ENCODE peak calls at places on chromosomes 12 and 14, in six cellular contexts. I is H9, V is IMR-90, A is neuronal stem cell, E is mesenchymal stem cell, T is H1. N is an unnamed sample.
A peak's percentile ranks its signal among the peaks of the same experiment; 100 is the strongest.

GRCh38 chr12:84912191-84913142 is at the start of gene SLC6A15:
- DNase-seq in T (peak; percentile 88), I (peak; percentile 89), V (peak; percentile 46), E (peak; percentile 92), A (peak; percentile 76), N (peak; percentile 56)

GRCh38 chr14:51304428-51304827 is 64.4 kb downstream of the TMX1 start:
- DNase-seq in I (peak; percentile 42), T (no peak), E (peak; percentile 88), V (peak; percentile 80), A (no peak), N (no peak)

GRCh38 chr14:105117257-105117646 is 51.3 kb downstream of the JAG2 start:
- DNase-seq in A (no peak), E (no peak), T (no peak), I (no peak), V (no peak), N (no peak)

GRCh38 chr12:67705394-67706370 is 57.1 kb downstream of the DYRK2 start:
- DNase-seq in V (peak; percentile 82), I (no peak), E (peak; percentile 82), T (no peak), A (no peak), N (no peak)

GRCh38 chr12:130157998-130158774 is 4.1 kb upstream of the FZD10 start:
- DNase-seq in A (no peak), I (no peak), V (no peak), E (no peak), T (no peak), N (no peak)

GRCh38 chr14:92897922-92898599 is 24.9 kb upstream of the CHGA start:
- DNase-seq in E (no peak), T (no peak), A (no peak), V (no peak), I (no peak), N (no peak)

GRCh38 chr12:119857036-119857435 is 20.1 kb downstream of the CIT start:
- DNase-seq in A (no peak), I (no peak), E (no peak), V (no peak), T (no peak), N (no peak)

GRCh38 chr12:19575307-19576243 is 136.3 kb downstream of the AEBP2 start:
- DNase-seq in T (no peak), A (no peak), V (peak; percentile 74), E (peak; percentile 80), I (no peak), N (no peak)

GRCh38 chr12:20356048-20356447 is 12.3 kb upstream of the PDE3A start:
- DNase-seq in I (no peak), E (no peak), A (no peak), T (no peak), V (no peak), N (no peak)

GRCh38 chr12:122986258-122986871 is 5.9 kb downstream of the ARL6IP4 start:
- DNase-seq in A (no peak), E (no peak), V (no peak), I (no peak), T (no peak), N (no peak)

GRCh38 chr14:50343424-50343823 is 31.3 kb downstream of the DMAC2L start:
- DNase-seq in V (no peak), I (no peak), E (peak; percentile 14), T (no peak), A (no peak), N (no peak)

GRCh38 chr14:95503365-95504134 is 12.9 kb downstream of the SYNE3 start:
- DNase-seq in V (no peak), A (no peak), T (no peak), I (no peak), E (no peak), N (peak; percentile 25)

GRCh38 chr12:46377678-46378077 is 5.1 kb upstream of the SLC38A2 start:
- DNase-seq in E (peak; percentile 8), A (no peak), V (peak; percentile 72), I (no peak), T (no peak), N (no peak)

GRCh38 chr14:90491221-90491867 is 94.5 kb downstream of the CALM1 start:
- DNase-seq in E (no peak), T (peak; percentile 39), A (no peak), V (peak; percentile 58), I (no peak), N (no peak)

GRCh38 chr12:2959194-2959507 is at the start of gene TEAD4:
- DNase-seq in A (peak; percentile 87), T (peak; percentile 87), I (peak; percentile 92), V (peak; percentile 74), E (peak; percentile 74), N (peak; percentile 76)

GRCh38 chr12:45546545-45546944 is 183.0 kb upstream of the ARID2 start:
- DNase-seq in V (no peak), I (no peak), T (no peak), E (no peak), A (no peak), N (no peak)

GRCh38 chr12:93676408-93677194 is 574 bp upstream of the CRADD start:
- DNase-seq in A (peak; percentile 8), E (no peak), V (no peak), T (no peak), I (no peak), N (peak; percentile 13)

GRCh38 chr12:93670104-93670503 is 7.1 kb upstream of the CRADD start:
- DNase-seq in V (no peak), A (no peak), E (no peak), T (no peak), I (no peak), N (no peak)

GRCh38 chr12:93671044-93671443 is 6.1 kb upstream of the CRADD start:
- DNase-seq in T (no peak), E (no peak), I (no peak), V (no peak), A (no peak), N (no peak)

GRCh38 chr12:93674386-93674785 is 2.8 kb upstream of the CRADD start:
- DNase-seq in E (no peak), I (no peak), T (no peak), A (no peak), V (no peak), N (no peak)

DNA sequence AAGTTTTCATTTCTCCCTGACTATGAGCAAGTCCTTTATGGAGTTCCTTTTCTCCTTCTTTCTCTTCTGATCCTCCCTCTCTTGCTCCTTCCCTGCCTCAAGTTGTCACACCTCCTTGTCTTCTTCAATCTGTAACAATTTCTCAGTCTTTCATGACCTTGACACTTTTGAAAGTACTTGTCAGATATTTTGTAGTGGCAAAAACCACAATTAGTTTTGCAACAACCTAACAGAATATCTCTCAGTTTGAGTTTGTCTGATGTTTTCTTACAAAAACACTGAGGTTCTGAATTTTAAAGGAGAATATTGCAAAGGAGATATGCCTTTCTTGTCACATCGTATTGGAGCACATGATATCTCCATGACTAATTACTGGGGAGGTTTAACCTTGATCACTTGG is 4.1 kb upstream of the CRADD start:
- DNase-seq in I (no peak), T (no peak), E (no peak), A (no peak), V (no peak), N (no peak)
- H2BK5ac ChIP-seq in I (no peak overlapping the region), T (no peak overlapping the region), E (no peak overlapping the region), A (no peak overlapping the region), V (no peak overlapping the region), N (no peak overlapping the region)

GRCh38 chr14:71593966-71594365 is 338.3 kb upstream of the RGS6 start:
- DNase-seq in T (no peak), E (no peak), I (no peak), V (no peak), A (no peak), N (peak; percentile 54)
- H2AFZ ChIP-seq in T (no peak overlapping the region), E (no peak overlapping the region), I (no peak overlapping the region), V (no peak overlapping the region), A (no peak overlapping the region), N (no peak overlapping the region)

DNA sequence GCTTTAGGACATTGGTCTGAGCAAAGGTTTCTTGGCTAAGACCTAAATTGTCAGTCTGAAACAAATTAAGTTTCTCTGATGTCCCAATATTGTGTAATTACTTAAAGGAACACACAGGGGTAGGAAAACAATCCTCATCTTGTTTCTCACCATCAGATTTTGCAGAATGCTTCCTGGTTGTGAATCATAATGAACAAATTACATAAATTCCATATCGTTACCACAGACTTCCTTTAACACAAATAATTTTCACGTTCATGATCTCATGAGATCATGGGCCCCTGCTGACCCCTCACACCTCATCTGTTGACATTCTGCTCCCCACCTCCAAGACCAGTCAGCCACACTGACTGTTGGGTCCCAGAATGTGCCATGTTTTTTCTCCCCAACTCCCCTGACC is 194.1 kb downstream of the MON2 start:
- DNase-seq in T (no peak), V (peak; percentile 70), E (no peak), A (no peak), I (no peak), N (no peak)
- H2BK5ac ChIP-seq in T (peak overlapping the region; percentile 87), V (no peak overlapping the region), E (no peak overlapping the region), A (no peak overlapping the region), I (peak overlapping the region; percentile 1), N (no peak overlapping the region)

GRCh38 chr14:70827366-70828151 is 18.2 kb upstream of the MAP3K9 start:
- DNase-seq in A (no peak), T (no peak), I (no peak), E (no peak), V (no peak), N (no peak)

GRCh38 chr14:70821581-70821915 is 12.2 kb upstream of the MAP3K9 start:
- DNase-seq in I (no peak), A (no peak), T (no peak), V (no peak), E (no peak), N (no peak)

GRCh38 chr14:70822706-70823185 is 13.4 kb upstream of the MAP3K9 start:
- DNase-seq in E (peak; percentile 52), V (peak; percentile 2), I (peak; percentile 87), A (peak; percentile 58), T (peak; percentile 83), N (peak; percentile 67)

GRCh38 chr14:70821916-70822705 is 12.8 kb upstream of the MAP3K9 start:
- DNase-seq in A (peak; percentile 62), T (peak; percentile 82), V (peak; percentile 35), I (peak; percentile 60), E (peak; percentile 70), N (peak; percentile 28)

DNA sequence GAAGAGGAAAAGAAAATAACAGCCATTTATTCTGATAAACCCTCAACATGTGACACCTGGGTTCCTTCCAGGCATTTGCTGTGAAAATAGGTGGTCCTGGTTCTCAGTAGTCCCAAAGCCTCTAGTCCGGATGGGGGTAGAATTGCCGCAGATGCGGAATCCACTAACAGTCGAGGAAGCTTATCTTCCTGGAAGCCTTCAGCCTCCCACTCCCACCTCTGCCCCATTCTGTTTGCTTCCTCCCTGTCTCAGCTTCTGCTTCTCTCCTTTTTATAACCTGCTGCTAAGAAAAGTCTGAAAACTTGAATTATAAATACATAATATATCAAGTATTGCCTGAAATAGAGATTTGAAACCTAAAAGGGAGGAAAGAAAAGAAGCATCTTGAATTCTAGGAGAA is 14.0 kb upstream of the MAP3K9 start:
- DNase-seq in I (no peak), A (no peak), T (no peak), E (no peak), V (no peak), N (no peak)
- H2AFZ ChIP-seq in I (no peak overlapping the region), A (peak overlapping the region; percentile 100), T (peak overlapping the region; percentile 47), E (no peak overlapping the region), V (no peak overlapping the region), N (peak overlapping the region; percentile 66)

N was measured in trophoblast cell.